ENCODE peak calls at places on chromosome 11, in five cellular contexts. P is stimulated activated CD8-positive, alpha-beta memory T cell treated with anti-CD3 and anti-CD28 coated beads, Interleukin-4, amount 100 ng/mL, for 48 hours; S is GM10248; A is endothelial cell; C is AG04450. D is an unnamed sample.

GRCh38 chr11:69209038-69209350 is 53.3 kb downstream of the SMIM38 start:
- DNase-seq in P (no peak), S (no peak), A (no peak), C (no peak), D (no peak)

GRCh38 chr11:69870772-69871171 is 51.6 kb upstream of the FGF3 start:
- DNase-seq in P (no peak), S (no peak), A (no peak), C (no peak), D (no peak)

GRCh38 chr11:618856-619624 is 3.3 kb upstream of the IRF7 start:
- DNase-seq in P (no peak), S (no peak), A (no peak), C (no peak), D (no peak)

GRCh38 chr11:70146895-70147520 is 56.1 kb upstream of the FADD start:
- DNase-seq in P (no peak), S (no peak), A (no peak), C (no peak), D (no peak)

GRCh38 chr11:103587951-103588788 is 448.3 kb upstream of the DDI1 start:
- DNase-seq in P (no peak), S (no peak), A (no peak), C (no peak), D (no peak)

GRCh38 chr11:17760102-17761029 is 25.8 kb downstream of the KCNC1 start:
- DNase-seq in P (peak; percentile 45), S (peak; percentile 76), A (peak; percentile 74), C (no peak), D (peak; percentile 56)

GRCh38 chr11:78038697-78039313 is 15.7 kb upstream of the KCTD14 start:
- DNase-seq in P (no peak), S (no peak), A (no peak), C (no peak), D (no peak)

GRCh38 chr11:100719362-100719761 is 32.3 kb downstream of the ARHGAP42 start:
- DNase-seq in P (no peak), S (no peak), A (no peak), C (no peak), D (no peak)

GRCh38 chr11:46513934-46514342 is 79.9 kb downstream of the AMBRA1 start:
- DNase-seq in P (no peak), S (no peak), A (peak; percentile 32), C (peak; percentile 39), D (no peak)

GRCh38 chr11:78281511-78281910 is 92.8 kb downstream of the USP35 start:
- DNase-seq in P (no peak), S (no peak), A (no peak), C (no peak), D (no peak)